ENCODE peak calls at places on chromosomes 1 and 21, in four cellular contexts. One of them, this sample, is unnamed.

GRCh38 chr1:119646521-119647227 is 1.4 kb downstream of the ZNF697 start:
- DNase-seq in hippocampal formation: no peak
- DNase-seq in posterior cingulate gyrus: no peak
- DNase-seq in hepatic stellate cell: peak; percentile 48
- DNase-seq in this sample: no peak

GRCh38 chr1:62343911-62344310 is 24.7 kb upstream of the KANK4 start:
- DNase-seq in posterior cingulate gyrus: no peak
- DNase-seq in hippocampal formation: no peak
- DNase-seq in hepatic stellate cell: no peak
- DNase-seq in this sample: no peak

GRCh38 chr1:25140073-25140797 is 92.1 kb downstream of the SYF2 start:
- DNase-seq in hippocampal formation: peak; percentile 15
- DNase-seq in posterior cingulate gyrus: no peak
- DNase-seq in hepatic stellate cell: no peak
- DNase-seq in this sample: peak; percentile 9

GRCh38 chr21:38806153-38806941 is 618 bp downstream of the ETS2 start:
- DNase-seq in hepatic stellate cell: peak; percentile 31
- DNase-seq in posterior cingulate gyrus: no peak
- DNase-seq in hippocampal formation: no peak
- DNase-seq in this sample: no peak

GRCh38 chr21:16620921-16621320 is 891.1 kb downstream of the USP25 start:
- DNase-seq in posterior cingulate gyrus: no peak
- DNase-seq in hepatic stellate cell: no peak
- DNase-seq in hippocampal formation: no peak
- DNase-seq in this sample: no peak

GRCh38 chr21:38933731-38934130 is 128.0 kb downstream of the ETS2 start:
- DNase-seq in posterior cingulate gyrus: no peak
- DNase-seq in hippocampal formation: no peak
- DNase-seq in hepatic stellate cell: no peak
- DNase-seq in this sample: no peak

GRCh38 chr21:45996311-45997204 is 15.0 kb downstream of the COL6A1 start:
- DNase-seq in posterior cingulate gyrus: peak; percentile 68
- DNase-seq in hippocampal formation: no peak
- DNase-seq in hepatic stellate cell: no peak
- DNase-seq in this sample: no peak

GRCh38 chr1:117210386-117210785 is 341 bp downstream of the VTCN1 start:
- DNase-seq in posterior cingulate gyrus: no peak
- DNase-seq in hippocampal formation: no peak
- DNase-seq in hepatic stellate cell: no peak
- DNase-seq in this sample: no peak

This sample was measured in hypothalamus.